ENCODE peak calls at places on chromosomes 2 and 18, in six cellular contexts. W is ovary, N is mucosa of descending colon, A is left ventricle myocardium inferior, M is IMR-90, D is colonic mucosa. X is an unnamed sample. For H3K9me3, the result is how much of the 10 kb centered on the place peaks cover.

GRCh38 chr2:19990416-19990728 is 467 bp upstream of the WDR35 start:
- DNase-seq in M (no peak), N (no peak), D (no peak), A (no peak), W (no peak), X (no peak)

GRCh38 chr2:14344355-14344754 is 288.2 kb upstream of the LRATD1 start:
- DNase-seq in M (no peak), N (no peak), A (no peak), W (no peak), D (no peak), X (no peak)

GRCh38 chr2:241035818-241036396 is 37.5 kb downstream of the SNED1 start:
- DNase-seq in D (no peak), N (no peak), W (no peak), M (no peak), A (no peak), X (no peak)

GRCh38 chr2:168819829-168820489 is 17.5 kb downstream of the NOSTRIN start:
- DNase-seq in W (no peak), D (no peak), M (no peak), A (no peak), N (no peak), X (no peak)

GRCh38 chr2:239836021-239836765 is 188.9 kb downstream of the NDUFA10 start:
- DNase-seq in W (peak), D (no peak), M (no peak), N (no peak), A (no peak), X (no peak)

GRCh38 chr18:58054041-58054733 is 10.2 kb downstream of the NEDD4L start:
- DNase-seq in M (peak), N (no peak), W (no peak), A (no peak), D (no peak), X (no peak)

GRCh38 chr2:204625135-204625534 is 79.9 kb downstream of the PARD3B start:
- DNase-seq in W (no peak), M (no peak), D (peak), N (no peak), A (no peak), X (no peak)

GRCh38 chr2:133768261-133769021 is 200.2 kb upstream of the NCKAP5 start:
- DNase-seq in A (peak), N (no peak), M (no peak), W (peak), D (no peak), X (peak)

GRCh38 chr2:233979748-233980147 is 62.6 kb downstream of the TRPM8 start:
- DNase-seq in W (no peak), D (no peak), N (no peak), M (peak), A (no peak), X (no peak)

GRCh38 chr2:88549616-88550292 is 77.5 kb downstream of the EIF2AK3 start:
- DNase-seq in D (no peak), N (no peak), W (no peak), M (no peak), A (no peak), X (no peak)

GRCh38 chr2:69985684-69986083 is 24.3 kb upstream of the ASPRV1 start:
- DNase-seq in M (no peak), A (peak), W (no peak), N (peak), D (no peak), X (peak)

GRCh38 chr2:145235312-145235711 is 715.4 kb upstream of the ZEB2 start:
- DNase-seq in N (no peak), A (no peak), W (no peak), D (no peak), M (no peak), X (no peak)

GRCh38 chr18:62877448-62878221 is 162.3 kb downstream of the PHLPP1 start:
- DNase-seq in M (peak), W (no peak), N (no peak), D (no peak), A (no peak), X (no peak)

GRCh38 chr2:240922982-240923537 is 16.9 kb downstream of the CROCC2 start:
- DNase-seq in D (peak), M (no peak), N (peak), W (peak), A (peak), X (peak)

GRCh38 chr2:138787053-138787666 is 7.0 kb upstream of the NXPH2 start:
- DNase-seq in D (no peak), W (no peak), N (no peak), M (peak), A (no peak), X (no peak)

GRCh38 chr2:66240284-66240683 is 194.6 kb upstream of the MEIS1 start:
- DNase-seq in D (no peak), A (no peak), W (peak), N (no peak), M (no peak), X (no peak)

GRCh38 chr18:44681039-44681595 is 429 bp downstream of the SETBP1 start:
- DNase-seq in M (no peak), N (no peak), A (no peak), D (no peak), W (no peak), X (no peak)

GRCh38 chr2:14896280-14896679 is 263.8 kb downstream of the LRATD1 start:
- DNase-seq in N (no peak), W (no peak), A (no peak), M (no peak), D (no peak), X (no peak)

GRCh38 chr18:31596081-31596872 is 4.6 kb downstream of the TTR start:
- DNase-seq in W (no peak), D (no peak), M (no peak), A (no peak), N (no peak), X (no peak)

GRCh38 chr18:24488824-24489493 is 28.5 kb downstream of the HRH4 start:
- DNase-seq in D (no peak), N (no peak), M (peak), A (no peak), W (no peak), X (no peak)

GRCh38 chr2:15968280-15969178 is 28.2 kb downstream of the MYCN start:
- DNase-seq in N (no peak), D (no peak), W (no peak), A (no peak), M (no peak), X (no peak)

GRCh38 chr2:168545439-168546082 is 89.5 kb downstream of the CERS6 start:
- DNase-seq in M (peak), A (no peak), N (no peak), W (no peak), D (peak), X (no peak)

GRCh38 chr2:25926913-25927312 is 48.6 kb upstream of the ASXL2 start:
- DNase-seq in A (no peak), W (no peak), M (no peak), N (no peak), D (no peak), X (no peak)

GRCh38 chr2:68561372-68561771 is 82.0 kb upstream of the PROKR1 start:
- DNase-seq in M (no peak), W (no peak), A (no peak), D (no peak), N (no peak), X (no peak)

GRCh38 chr2:45578056-45578843 is 32.8 kb downstream of the SRBD1 start:
- DNase-seq in A (no peak), D (no peak), M (peak), N (no peak), W (no peak), X (no peak)

GRCh38 chr18:76593838-76594237 is 98.8 kb upstream of the ZNF516 start:
- DNase-seq in W (no peak), A (no peak), D (no peak), M (no peak), N (no peak), X (no peak)

GRCh38 chr2:28150994-28151393 is 241.7 kb upstream of the FOSL2 start:
- DNase-seq in W (no peak), N (no peak), A (no peak), D (no peak), M (no peak), X (no peak)

DNA sequence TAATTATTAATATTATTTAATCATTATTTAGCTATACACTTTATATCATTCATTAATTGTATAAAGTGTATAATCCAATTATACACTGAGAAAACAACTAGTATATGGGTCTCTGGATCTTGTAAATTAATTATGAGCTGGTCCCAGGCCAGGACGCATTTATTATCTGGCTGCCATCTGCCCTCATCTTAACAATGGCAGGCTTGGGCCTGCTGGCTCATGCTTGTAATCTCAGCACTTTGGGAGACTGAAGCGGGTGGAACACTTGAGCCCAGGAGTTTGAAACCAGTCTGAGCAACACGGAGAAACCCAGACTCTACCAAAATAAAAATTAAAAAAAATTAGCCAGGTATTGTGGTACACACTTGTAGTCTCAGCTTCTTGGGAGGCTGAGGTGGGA is 502.2 kb upstream of the NRXN1 start:
- DNase-seq in A (no peak), M (no peak), N (no peak), W (no peak), D (no peak), X (no peak)
- H3K9me3 ChIP-seq in A (under half), M (under half), N (under half), W (under half), D (under half), X (under half)

DNA sequence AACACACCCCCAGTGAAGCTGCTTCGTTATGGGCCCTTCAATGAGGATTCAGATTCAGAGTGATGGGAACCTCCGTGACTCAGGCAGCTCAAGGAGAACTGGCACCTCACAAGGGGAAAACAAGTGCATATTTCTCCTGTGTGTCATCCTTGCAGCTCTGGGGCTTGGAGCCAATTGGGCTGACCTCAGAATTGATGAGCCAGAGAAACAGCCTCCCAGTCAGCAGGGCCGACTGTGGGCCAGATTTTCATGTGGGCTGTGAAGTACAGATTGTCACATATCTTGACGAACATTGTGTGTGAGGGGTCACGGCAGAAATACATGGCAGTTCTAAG is 189.6 kb upstream of the SP5 start:
- DNase-seq in A (peak), W (peak), N (no peak), M (peak), D (peak), X (peak)
- H3K4me3 ChIP-seq in A (no peak), W (no peak), N (no peak), M (no peak), D (no peak), X (no peak)

DNA sequence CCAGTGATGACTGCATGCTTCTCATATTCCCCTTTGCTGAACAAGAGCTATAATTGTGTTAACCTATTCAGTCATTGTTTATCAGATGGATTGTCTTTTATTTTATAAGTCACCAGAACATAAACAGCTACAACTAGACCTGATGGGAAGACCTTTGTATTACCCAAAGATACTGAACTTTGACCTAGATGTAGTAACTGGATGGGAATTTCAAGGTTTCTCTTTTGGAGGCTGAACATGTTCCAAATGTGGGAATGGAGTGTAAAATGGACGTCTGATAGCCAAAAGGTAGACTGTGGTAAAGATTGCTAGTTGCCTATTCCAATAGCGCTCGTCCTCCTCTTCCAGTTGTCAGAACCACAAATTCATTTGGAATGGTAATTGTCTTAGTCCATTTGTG is 56.4 kb upstream of the ST3GAL5 start:
- DNase-seq in N (no peak), D (no peak), W (no peak), A (no peak), M (no peak), X (no peak)
- H3K9me3 ChIP-seq in N (under half), D (under half), W (under half), A (under half), M (under half), X (under half)

DNA sequence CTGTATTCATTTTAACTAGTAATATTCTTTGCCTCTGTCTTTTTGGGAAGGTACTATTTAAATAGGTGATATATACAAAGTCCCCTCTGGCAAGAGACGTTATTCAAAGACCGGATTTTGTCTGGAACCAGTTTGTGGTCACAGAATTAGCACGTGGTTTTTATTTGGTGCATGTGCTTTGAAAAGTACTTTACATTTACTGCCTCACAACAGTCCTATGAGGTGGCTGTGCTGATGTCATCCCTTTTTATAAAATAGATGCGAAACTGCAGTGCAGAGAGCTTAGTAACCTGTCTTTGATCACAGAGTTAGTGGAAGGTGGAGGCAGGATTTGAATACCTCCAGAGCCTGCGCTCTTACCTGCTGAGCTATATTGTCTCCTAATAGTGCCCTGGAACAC is 4.0 kb downstream of the LPIN1 start:
- DNase-seq in W (no peak), D (no peak), M (no peak), A (no peak), N (no peak), X (no peak)
- H3K4me3 ChIP-seq in W (no peak), D (no peak), M (no peak), A (no peak), N (no peak), X (no peak)